ENCODE peak calls at places on chromosomes 16 and 17, in seven cellular contexts. W is H9, N is mesendoderm, R is IMR-90, H is trophoblast cell, Q is neuronal stem cell, X is H1. B is an unnamed sample.

GRCh38 chr16:9966569-9967157 is 215.6 kb downstream of the GRIN2A start:
- DNase-seq in W (no peak), N (peak; percentile 6), R (no peak), H (no peak), Q (no peak), X (no peak), B (peak; percentile 8)

GRCh38 chr17:74923538-74924249 is 379 bp upstream of the OTOP2 start:
- DNase-seq in W (peak; percentile 79), N (peak; percentile 37), R (peak; percentile 27), H (peak; percentile 81), Q (peak; percentile 46), X (no peak), B (peak; percentile 22)

GRCh38 chr17:21377821-21378396 is 1.8 kb downstream of the KCNJ12 start:
- DNase-seq in W (peak; percentile 70), N (no peak), R (no peak), H (no peak), Q (no peak), X (no peak), B (no peak)

GRCh38 chr17:29136998-29137730 is 43.0 kb downstream of the MYO18A start:
- DNase-seq in W (no peak), N (no peak), R (peak; percentile 79), H (no peak), Q (no peak), X (no peak), B (no peak)

GRCh38 chr16:89572478-89573205 is 2.9 kb upstream of the CPNE7 start:
- DNase-seq in W (no peak), N (no peak), R (no peak), H (no peak), Q (no peak), X (no peak), B (no peak)

GRCh38 chr16:53465606-53466290 is 31.5 kb downstream of the RBL2 start:
- DNase-seq in W (no peak), N (no peak), R (peak; percentile 80), H (no peak), Q (no peak), X (no peak), B (peak; percentile 49)

GRCh38 chr16:88453621-88454314 is 688 bp downstream of the ZFPM1 start:
- DNase-seq in W (no peak), N (peak; percentile 81), R (no peak), H (peak; percentile 81), Q (no peak), X (no peak), B (peak; percentile 33)

GRCh38 chr17:76207670-76208069 is 32.6 kb downstream of the RNF157 start:
- DNase-seq in W (no peak), N (no peak), R (no peak), H (no peak), Q (no peak), X (no peak), B (no peak)

GRCh38 chr17:27544350-27545131 is 86.4 kb upstream of the LGALS9 start:
- DNase-seq in W (no peak), N (no peak), R (peak; percentile 63), H (no peak), Q (no peak), X (no peak), B (peak; percentile 84)

GRCh38 chr16:10410469-10410868 is 24.6 kb downstream of the ATF7IP2 start:
- DNase-seq in W (no peak), N (no peak), R (no peak), H (no peak), Q (no peak), X (no peak), B (no peak)

GRCh38 chr17:43820759-43821158 is 12.2 kb downstream of the MPP3 start:
- DNase-seq in W (no peak), N (no peak), R (no peak), H (no peak), Q (no peak), X (no peak), B (no peak)

GRCh38 chr17:59848778-59849177 is 44.0 kb downstream of the TUBD1 start:
- DNase-seq in W (no peak), N (no peak), R (peak; percentile 75), H (no peak), Q (no peak), X (no peak), B (peak; percentile 82)

GRCh38 chr16:14150796-14151195 is 79.7 kb downstream of the MRTFB start:
- DNase-seq in W (no peak), N (no peak), R (no peak), H (no peak), Q (no peak), X (no peak), B (peak; percentile 30)

GRCh38 chr17:39270923-39271322 is 45.2 kb upstream of the STAC2 start:
- DNase-seq in W (no peak), N (peak; percentile 32), R (peak; percentile 81), H (peak; percentile 51), Q (no peak), X (no peak), B (peak; percentile 51)

GRCh38 chr17:4574448-4575045 is 9.8 kb upstream of the SMTNL2 start:
- DNase-seq in W (no peak), N (no peak), R (no peak), H (no peak), Q (no peak), X (no peak), B (no peak)

GRCh38 chr17:2050246-2050866 is 4.5 kb upstream of the HIC1 start:
- DNase-seq in W (peak; percentile 72), N (peak; percentile 77), R (peak; percentile 73), H (peak; percentile 77), Q (peak; percentile 76), X (no peak), B (peak; percentile 78)

GRCh38 chr17:64150237-64151015 is 20.5 kb upstream of the ERN1 start:
- DNase-seq in W (no peak), N (no peak), R (no peak), H (no peak), Q (no peak), X (no peak), B (no peak)

GRCh38 chr17:3037259-3037658 is 26.1 kb downstream of the OR1D5 start:
- DNase-seq in W (no peak), N (no peak), R (no peak), H (no peak), Q (no peak), X (no peak), B (no peak)

GRCh38 chr17:28086519-28086918 is 44.0 kb downstream of the NLK start:
- DNase-seq in W (no peak), N (no peak), R (peak; percentile 50), H (no peak), Q (no peak), X (no peak), B (no peak)

GRCh38 chr17:7313890-7314718 is 1.1 kb downstream of the GPS2 start:
- DNase-seq in W (no peak), N (peak; percentile 67), R (peak; percentile 38), H (no peak), Q (no peak), X (no peak), B (peak; percentile 34)

GRCh38 chr17:37261286-37261685 is 114.5 kb upstream of the C17orf78 start:
- DNase-seq in W (no peak), N (no peak), R (peak; percentile 27), H (no peak), Q (no peak), X (no peak), B (peak; percentile 14)

GRCh38 chr16:87669672-87670071 is 67.4 kb downstream of the JPH3 start:
- DNase-seq in W (no peak), N (no peak), R (no peak), H (no peak), Q (no peak), X (no peak), B (no peak)

GRCh38 chr17:40284085-40284713 is 3.5 kb upstream of the CDC6 start:
- DNase-seq in W (no peak), N (peak; percentile 56), R (peak; percentile 83), H (peak; percentile 97), Q (no peak), X (no peak), B (peak; percentile 85)

GRCh38 chr16:17828012-17828411 is 357.3 kb upstream of the XYLT1 start:
- DNase-seq in W (no peak), N (no peak), R (peak; percentile 90), H (no peak), Q (no peak), X (no peak), B (no peak)
- H2AK5ac ChIP-seq in W (no peak overlapping the region), N (no peak overlapping the region), R (no peak overlapping the region), H (no peak overlapping the region), Q (no peak overlapping the region), X (no peak overlapping the region), B (no peak overlapping the region)

GRCh38 chr17:67248291-67248690 is 3.3 kb upstream of the HELZ start:
- DNase-seq in W (no peak), N (no peak), R (no peak), H (no peak), Q (no peak), X (no peak), B (no peak)

GRCh38 chr17:67245694-67246397 is 850 bp upstream of the HELZ start:
- DNase-seq in W (peak; percentile 90), N (peak; percentile 89), R (no peak), H (peak; percentile 66), Q (peak; percentile 77), X (no peak), B (no peak)

GRCh38 chr17:67246398-67246647 is 1.3 kb upstream of the HELZ start:
- DNase-seq in W (no peak), N (no peak), R (peak; percentile 17), H (peak; percentile 71), Q (peak; percentile 18), X (no peak), B (peak; percentile 38)

GRCh38 chr17:67247416-67247900 is 2.5 kb upstream of the HELZ start:
- DNase-seq in W (no peak), N (no peak), R (no peak), H (no peak), Q (no peak), X (no peak), B (no peak)

GRCh38 chr17:67246648-67247415 is 1.8 kb upstream of the HELZ start:
- DNase-seq in W (peak; percentile 74), N (peak; percentile 96), R (peak; percentile 60), H (peak; percentile 92), Q (no peak), X (peak; percentile 54), B (peak; percentile 67)
- H2AK5ac ChIP-seq in W (no peak overlapping the region), N (no peak overlapping the region), R (peak overlapping the region; percentile 4), H (no peak overlapping the region), Q (no peak overlapping the region), X (peak overlapping the region; percentile 14), B (no peak overlapping the region)

GRCh38 chr17:79392598-79392997 is 218.3 kb downstream of the RBFOX3 start:
- DNase-seq in W (no peak), N (no peak), R (no peak), H (no peak), Q (no peak), X (no peak), B (no peak)
- H2AK5ac ChIP-seq in W (no peak overlapping the region), N (no peak overlapping the region), R (no peak overlapping the region), H (no peak overlapping the region), Q (no peak overlapping the region), X (no peak overlapping the region), B (no peak overlapping the region)

DNA sequence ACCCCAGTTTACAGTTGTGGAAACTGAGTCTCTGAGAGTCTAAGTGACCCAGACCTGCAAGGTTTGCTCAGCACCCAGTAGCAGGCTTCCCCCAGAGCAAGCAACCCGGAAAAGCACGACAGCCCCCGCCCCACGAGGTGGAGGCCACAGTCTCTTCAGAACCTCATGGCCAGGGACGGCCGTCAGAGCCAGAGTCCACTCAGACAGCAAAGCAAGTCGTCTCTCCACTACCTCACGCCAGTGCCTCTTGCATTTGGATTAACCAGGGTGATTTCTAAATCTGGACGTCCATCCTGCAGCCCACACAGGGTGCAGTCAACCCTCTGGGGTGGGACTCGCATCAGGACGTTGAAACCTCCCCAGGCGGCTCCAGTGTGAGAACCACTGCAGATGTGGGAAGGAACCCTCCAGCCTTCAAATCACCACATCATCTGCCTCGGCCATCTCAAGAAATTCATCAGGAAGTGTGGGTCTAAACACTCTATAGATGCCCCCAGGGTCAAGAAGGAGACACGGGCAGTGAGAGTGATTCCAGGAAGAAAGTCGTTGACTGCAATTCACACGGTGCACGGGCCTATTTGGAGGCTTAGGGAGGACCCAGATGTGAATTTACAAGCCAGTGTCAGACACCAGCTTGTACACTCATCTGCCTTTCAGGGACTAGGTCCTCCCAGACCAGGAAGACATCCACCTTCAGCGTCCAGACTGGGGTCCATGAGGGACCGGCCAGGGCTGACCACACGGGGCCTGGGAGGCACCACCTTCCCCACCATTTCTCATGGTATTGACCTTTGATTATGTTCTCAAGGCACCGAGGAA is 20.2 kb upstream of the RBFOX3 start:
- DNase-seq in W (peak; percentile 25), N (no peak), R (no peak), H (no peak), Q (no peak), X (no peak), B (no peak)
- H2AK5ac ChIP-seq in W (no peak overlapping the region), N (no peak overlapping the region), R (no peak overlapping the region), H (no peak overlapping the region), Q (no peak overlapping the region), X (no peak overlapping the region), B (no peak overlapping the region)

B was measured in mesenchymal stem cell.